ENCODE peak calls at places on chromosomes 3 and 15, in ten cellular contexts. N is stomach, A is GM12892, Y is sigmoid colon, F is uterus, L is IMR-90, O is lower leg skin, S is tibial nerve, T is H54, P is heart left ventricle. J is an unnamed sample.

GRCh38 chr15:40894689-40895308 is 549 bp downstream of the VPS18 start:
- DNase-seq in P (no peak), N (peak), S (peak), O (no peak), Y (peak), F (peak), T (peak), A (peak), L (peak), J (peak)

GRCh38 chr3:136350132-136350531 is 100.0 kb downstream of the PCCB start:
- DNase-seq in P (peak), F (peak), L (peak), A (no peak), N (no peak), T (peak), O (no peak), S (no peak), Y (peak), J (peak)

GRCh38 chr3:52683611-52684010 is 2.1 kb downstream of the PBRM1 start:
- DNase-seq in A (no peak), T (no peak), F (no peak), Y (no peak), L (no peak), P (no peak), N (no peak), S (no peak), O (no peak), J (no peak)

GRCh38 chr15:89217031-89217430 is 4.3 kb downstream of the RLBP1 start:
- DNase-seq in A (no peak), P (no peak), N (no peak), T (no peak), Y (no peak), F (no peak), L (no peak), S (no peak), O (no peak), J (no peak)

GRCh38 chr3:167743799-167744198 is 8.3 kb downstream of the SERPINI1 start:
- DNase-seq in S (no peak), Y (no peak), L (peak), T (no peak), P (no peak), A (no peak), O (no peak), N (no peak), F (no peak), J (no peak)

GRCh38 chr3:119677641-119677934 is 382 bp upstream of the COX17 start:
- DNase-seq in P (no peak), L (no peak), A (no peak), O (no peak), T (no peak), S (no peak), N (no peak), F (no peak), Y (no peak), J (no peak)

GRCh38 chr15:36605626-36606263 is 26.3 kb downstream of the CDIN1 start:
- DNase-seq in S (no peak), O (no peak), L (no peak), N (no peak), F (no peak), T (no peak), P (no peak), Y (no peak), A (no peak), J (no peak)

GRCh38 chr3:21893250-21893649 is 142.2 kb upstream of the ZNF385D start:
- DNase-seq in S (no peak), P (no peak), N (no peak), Y (no peak), L (peak), O (no peak), A (no peak), F (no peak), T (no peak), J (no peak)

GRCh38 chr3:67384790-67385397 is 269.5 kb downstream of the SUCLG2 start:
- DNase-seq in T (peak), O (no peak), S (no peak), N (peak), A (no peak), Y (no peak), P (peak), F (no peak), L (peak), J (no peak)

GRCh38 chr3:63654246-63654645 is 1.8 kb downstream of the SNTN start:
- DNase-seq in T (no peak), A (no peak), L (peak), P (no peak), Y (no peak), S (no peak), O (no peak), N (no peak), F (no peak), J (no peak)

GRCh38 chr3:122183893-122184590 is 574 bp downstream of the CASR start:
- DNase-seq in S (no peak), A (peak), O (no peak), T (no peak), Y (no peak), P (no peak), F (no peak), N (no peak), L (no peak), J (no peak)

GRCh38 chr3:144104146-144104545 is 132.5 kb downstream of the DIPK2A start:
- DNase-seq in T (no peak), P (no peak), F (no peak), A (no peak), Y (no peak), O (no peak), S (no peak), L (no peak), N (no peak), J (no peak)

GRCh38 chr3:177835917-177836316 is 638.6 kb upstream of the TBL1XR1 start:
- DNase-seq in T (no peak), O (peak), P (no peak), A (no peak), F (no peak), Y (no peak), L (peak), N (no peak), S (no peak), J (no peak)

GRCh38 chr3:69741057-69741830 is 2.0 kb downstream of the MITF start:
- DNase-seq in T (no peak), O (no peak), L (no peak), S (no peak), A (no peak), Y (no peak), N (no peak), P (no peak), F (no peak), J (no peak)

GRCh38 chr3:172181936-172182708 is 142.7 kb downstream of the FNDC3B start:
- DNase-seq in L (peak), T (peak), O (no peak), Y (no peak), F (no peak), A (no peak), S (no peak), N (no peak), P (no peak), J (no peak)

GRCh38 chr3:20075197-20075596 is 35.0 kb downstream of the KAT2B start:
- DNase-seq in T (no peak), Y (no peak), O (no peak), P (no peak), N (no peak), S (no peak), F (no peak), L (no peak), A (no peak), J (no peak)

GRCh38 chr15:76829939-76830338 is 75.2 kb downstream of the SCAPER start:
- DNase-seq in N (no peak), A (no peak), T (no peak), S (no peak), L (no peak), Y (no peak), F (no peak), P (no peak), O (no peak), J (no peak)

GRCh38 chr3:166829896-166830295 is 550.2 kb downstream of the ZBBX start:
- DNase-seq in N (no peak), S (no peak), A (no peak), P (no peak), F (no peak), T (no peak), Y (no peak), L (no peak), O (no peak), J (no peak)

GRCh38 chr15:72116680-72117447 is 1.1 kb downstream of the MYO9A start:
- DNase-seq in P (peak), F (no peak), O (peak), A (no peak), Y (peak), S (peak), T (no peak), L (peak), N (no peak), J (peak)

GRCh38 chr3:2218375-2218774 is 119.7 kb downstream of the CNTN4 start:
- DNase-seq in L (no peak), S (no peak), A (no peak), P (no peak), T (no peak), Y (no peak), O (no peak), N (no peak), F (no peak), J (no peak)

GRCh38 chr15:78944202-78944625 is 632 bp downstream of the CTSH start:
- DNase-seq in P (no peak), T (no peak), Y (no peak), N (peak), F (peak), S (no peak), A (no peak), O (no peak), L (no peak), J (peak)

GRCh38 chr3:173699353-173699752 is 301.8 kb downstream of the NLGN1 start:
- DNase-seq in Y (no peak), N (no peak), S (no peak), O (no peak), L (no peak), F (no peak), P (no peak), T (no peak), A (no peak), J (no peak)

GRCh38 chr3:171526869-171527268 is 66.7 kb upstream of the TNIK start:
- DNase-seq in F (no peak), N (no peak), S (no peak), O (no peak), Y (no peak), P (no peak), T (no peak), L (peak), A (no peak), J (no peak)

GRCh38 chr3:15011174-15011573 is 53.9 kb downstream of the MRPS25 start:
- DNase-seq in F (no peak), Y (no peak), N (no peak), L (no peak), T (no peak), O (no peak), A (no peak), P (no peak), S (no peak), J (no peak)

GRCh38 chr3:39463269-39463668 is 4.2 kb upstream of the MOBP start:
- DNase-seq in Y (no peak), S (no peak), A (no peak), F (no peak), T (no peak), P (no peak), L (no peak), N (no peak), O (no peak), J (no peak)

GRCh38 chr3:140850210-140850955 is 91.3 kb upstream of the SLC25A36 start:
- DNase-seq in L (no peak), N (no peak), Y (no peak), P (no peak), T (peak), S (no peak), F (no peak), A (no peak), O (no peak), J (no peak)

GRCh38 chr3:155581579-155581978 is 163.3 kb downstream of the PLCH1 start:
- DNase-seq in F (no peak), Y (no peak), P (no peak), L (no peak), O (no peak), A (no peak), S (no peak), T (no peak), N (no peak), J (no peak)

GRCh38 chr3:8665407-8665896 is 20.9 kb upstream of the SSUH2 start:
- DNase-seq in O (no peak), T (no peak), S (no peak), P (no peak), F (no peak), A (no peak), N (no peak), L (no peak), Y (no peak), J (no peak)

GRCh38 chr3:126922466-126922865 is 60.4 kb upstream of the PLXNA1 start:
- DNase-seq in Y (peak), T (no peak), F (no peak), A (no peak), S (no peak), N (no peak), L (no peak), P (no peak), O (no peak), J (no peak)

GRCh38 chr15:70420421-70421196 is 322.9 kb upstream of the TLE3 start:
- DNase-seq in L (no peak), A (no peak), Y (no peak), O (no peak), N (no peak), S (no peak), P (no peak), F (no peak), T (no peak), J (no peak)

GRCh38 chr15:34182942-34183341 is 27.0 kb downstream of the KATNBL1 start:
- DNase-seq in P (no peak), Y (no peak), S (no peak), T (no peak), L (no peak), N (no peak), A (no peak), F (no peak), O (no peak), J (no peak)

GRCh38 chr3:139310474-139310933 is 33.3 kb upstream of the MRPS22 start:
- DNase-seq in O (no peak), T (peak), P (no peak), A (no peak), F (peak), L (peak), Y (no peak), N (no peak), S (no peak), J (no peak)

GRCh38 chr3:13654330-13655073 is 105.6 kb downstream of the FBLN2 start:
- DNase-seq in N (no peak), Y (no peak), P (no peak), F (no peak), A (no peak), S (no peak), O (no peak), T (no peak), L (no peak), J (no peak)

GRCh38 chr3:196320110-196320509 is 2.1 kb upstream of the DYNLT2B start:
- DNase-seq in O (no peak), L (no peak), S (no peak), Y (no peak), A (no peak), N (no peak), T (no peak), P (no peak), F (no peak), J (no peak)
- TF ChIP-seq POLR2A in O (no peak), L (no peak), S (no peak), Y (no peak), A (no peak), N (no peak), T (no peak), P (no peak), F (no peak), J (no peak)

DNA sequence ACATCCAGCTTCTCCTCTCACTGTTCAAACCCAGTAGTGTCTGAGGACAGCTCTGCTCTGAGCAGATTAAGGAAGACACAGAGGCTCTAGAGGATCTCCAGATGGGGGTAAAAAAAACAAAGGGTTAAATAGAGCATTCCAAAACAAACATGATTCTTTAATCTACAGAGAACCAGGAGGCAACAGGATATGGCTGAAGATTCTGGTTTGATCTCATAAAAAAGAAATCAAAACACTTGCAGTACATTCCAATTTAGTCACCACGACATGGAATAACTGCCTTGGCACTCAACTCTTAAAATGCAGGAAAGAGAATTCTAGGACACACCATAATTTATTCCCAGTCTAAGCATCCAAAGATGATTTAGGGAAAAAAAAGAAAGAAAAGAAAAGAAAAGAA is 32.0 kb downstream of the TM4SF4 start:
- DNase-seq in L (peak), F (no peak), A (no peak), T (no peak), O (no peak), N (no peak), P (no peak), S (no peak), Y (no peak), J (no peak)
- TF ChIP-seq POLR2A in L (no peak), F (no peak), A (no peak), T (no peak), O (no peak), N (no peak), P (no peak), S (no peak), Y (no peak), J (no peak)

DNA sequence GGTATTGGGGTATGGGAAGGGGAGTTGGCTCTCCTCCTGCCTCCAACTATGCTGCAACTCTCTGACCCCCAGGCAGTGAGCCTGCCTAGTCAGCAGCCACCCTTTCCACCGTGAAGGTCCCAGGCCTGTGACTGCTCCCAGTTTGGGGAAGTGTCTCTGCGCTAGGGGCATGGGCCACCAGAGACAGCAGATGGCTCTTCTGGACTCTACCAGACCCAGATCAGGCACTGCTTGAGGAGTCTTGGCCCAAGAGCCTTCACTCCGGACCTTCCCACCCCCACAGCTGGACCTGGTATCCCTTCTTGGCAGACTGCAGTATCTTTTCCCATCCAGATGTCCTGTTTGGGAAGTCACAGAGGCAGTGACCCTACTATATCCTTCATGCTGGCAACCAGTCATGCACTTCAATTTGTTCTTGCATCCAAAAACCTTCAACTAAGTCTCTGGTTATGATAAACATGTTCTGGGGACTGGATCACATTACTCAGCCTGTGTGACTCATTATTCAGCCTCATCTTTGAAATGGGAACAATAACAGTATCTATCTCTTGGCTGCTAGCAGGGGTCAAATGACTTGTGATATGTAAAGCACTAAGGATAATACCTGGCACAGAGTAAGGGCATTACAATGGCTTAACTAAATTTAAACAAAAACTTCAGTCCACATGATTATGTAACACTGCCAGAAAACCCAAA is 62.7 kb downstream of the POMGNT2 start:
- DNase-seq in S (no peak), T (no peak), Y (no peak), L (no peak), A (no peak), N (no peak), P (no peak), O (no peak), F (no peak), J (no peak)
- TF ChIP-seq POLR2A in S (no peak), T (no peak), Y (no peak), L (no peak), A (no peak), N (no peak), P (no peak), O (no peak), F (no peak), J (no peak)

GRCh38 chr3:184314700-184315505 is 497 bp downstream of the EIF4G1 start:
- DNase-seq in Y (peak), A (peak), P (peak), T (peak), L (peak), F (peak), O (peak), N (peak), S (peak), J (peak)

GRCh38 chr3:184315506-184315867 is 1.1 kb downstream of the EIF4G1 start:
- DNase-seq in A (no peak), S (no peak), N (no peak), L (no peak), Y (no peak), P (no peak), T (no peak), O (no peak), F (no peak), J (no peak)

GRCh38 chr3:184315871-184316661 is 1.7 kb downstream of the EIF4G1 start:
- DNase-seq in Y (no peak), L (peak), N (no peak), T (no peak), S (no peak), O (no peak), A (no peak), F (no peak), P (no peak), J (no peak)

GRCh38 chr3:184316792-184317191 is 2.4 kb downstream of the EIF4G1 start:
- DNase-seq in L (no peak), T (no peak), Y (no peak), P (no peak), A (no peak), S (no peak), N (no peak), F (no peak), O (no peak), J (no peak)

GRCh38 chr3:184314363-184314699 is at the start of gene EIF4G1:
- DNase-seq in F (peak), P (peak), L (peak), N (peak), T (peak), Y (peak), A (peak), O (peak), S (peak), J (peak)
- TF ChIP-seq POLR2A in F (peak), P (no peak), L (peak), N (no peak), T (peak), Y (peak), A (peak), O (no peak), S (no peak), J (peak)

GRCh38 chr15:99010743-99011142 is 3.2 kb upstream of the PGPEP1L start:
- DNase-seq in S (no peak), N (no peak), L (peak), Y (no peak), F (no peak), P (no peak), T (no peak), O (no peak), A (no peak), J (no peak)

GRCh38 chr15:99016680-99017321 is 9.2 kb upstream of the PGPEP1L start:
- DNase-seq in P (peak), Y (no peak), N (no peak), F (no peak), T (peak), O (no peak), A (no peak), S (no peak), L (peak), J (no peak)

GRCh38 chr15:99015677-99016568 is 8.3 kb upstream of the PGPEP1L start:
- DNase-seq in P (no peak), S (no peak), N (peak), Y (no peak), L (no peak), A (no peak), T (no peak), O (no peak), F (no peak), J (no peak)

GRCh38 chr15:99017322-99017701 is 9.7 kb upstream of the PGPEP1L start:
- DNase-seq in P (no peak), T (no peak), F (no peak), A (no peak), Y (no peak), O (no peak), N (no peak), L (no peak), S (no peak), J (no peak)

DNA sequence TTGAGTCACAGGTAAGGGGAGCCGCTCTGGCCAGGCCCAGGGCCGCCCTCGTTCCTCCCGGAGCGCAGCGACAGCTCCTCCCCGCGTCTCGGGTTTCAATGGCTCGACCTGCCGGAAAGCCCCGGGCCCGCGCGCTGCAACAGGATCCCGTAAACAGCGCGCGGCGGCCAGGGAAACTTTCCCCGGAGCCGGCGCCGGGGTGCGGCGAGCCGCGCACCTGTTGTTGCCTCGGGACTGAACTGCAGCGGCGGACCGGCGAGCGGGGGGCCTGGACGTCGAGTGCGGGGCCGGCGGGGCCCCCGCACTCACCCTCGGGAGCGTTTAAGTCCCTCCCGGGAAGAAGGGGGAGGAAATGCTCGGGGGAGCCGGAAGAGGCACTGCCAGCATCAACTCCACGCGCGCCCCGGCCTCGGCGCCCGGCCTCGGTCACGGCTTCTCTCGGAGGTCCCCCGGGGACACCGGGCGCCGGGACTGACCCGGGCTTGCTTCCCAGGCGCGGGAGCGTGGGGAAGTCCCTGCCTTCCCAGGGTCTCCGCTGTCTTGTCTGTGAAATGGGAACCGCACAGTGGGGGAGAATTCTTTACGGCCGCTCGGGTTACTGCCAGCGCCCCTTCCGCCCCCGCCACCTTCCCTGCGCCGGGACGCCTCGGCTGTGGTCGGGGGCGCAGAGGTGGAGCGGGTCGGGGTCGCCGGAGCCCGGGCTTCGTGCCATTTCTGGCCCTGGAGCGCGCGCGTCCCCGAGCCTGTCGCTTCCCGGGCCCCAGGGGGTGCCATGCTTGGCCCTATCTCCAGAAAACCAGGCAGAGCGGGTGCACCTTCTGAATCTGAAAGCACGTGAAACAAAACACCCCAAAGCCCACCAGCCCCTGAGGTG is 7.4 kb upstream of the PGPEP1L start:
- DNase-seq in S (no peak), A (peak), Y (peak), P (peak), O (peak), L (peak), N (peak), F (peak), T (peak), J (peak)
- TF ChIP-seq POLR2A in S (no peak), A (no peak), Y (no peak), P (no peak), O (no peak), L (no peak), N (no peak), F (no peak), T (no peak), J (no peak)

J was measured in transverse colon.